ENCODE peak calls at places on chromosomes 1 and 21, in five cellular contexts. Z, V, J, X and C are unnamed samples.

GRCh38 chr1:68359045-68359444 is 90.7 kb downstream of the RPE65 start:
- DNase-seq in Z (no peak), V (no peak), J (no peak), X (no peak), C (no peak)

GRCh38 chr1:176628775-176629174 is 165.8 kb downstream of the PAPPA2 start:
- DNase-seq in Z (no peak), V (no peak), J (no peak), X (no peak), C (no peak)

GRCh38 chr1:193185861-193186714 is at the start of gene B3GALT2:
- DNase-seq in Z (no peak), V (peak; percentile 60), J (peak; percentile 50), X (no peak), C (peak; percentile 43)

GRCh38 chr1:182520746-182521145 is 68.3 kb downstream of the RNASEL start:
- DNase-seq in Z (no peak), V (no peak), J (no peak), X (no peak), C (peak; percentile 43)

GRCh38 chr1:213067366-213067765 is 16.3 kb downstream of the RPS6KC1 start:
- DNase-seq in Z (no peak), V (peak; percentile 31), J (no peak), X (no peak), C (no peak)

GRCh38 chr1:225470691-225471452 is 43.0 kb upstream of the LBR start:
- DNase-seq in Z (peak; percentile 47), V (no peak), J (no peak), X (no peak), C (no peak)

GRCh38 chr1:101004666-101005065 is 20.9 kb downstream of the DPH5 start:
- DNase-seq in Z (no peak), V (peak; percentile 78), J (no peak), X (no peak), C (no peak)

GRCh38 chr1:174696026-174696821 is 248.5 kb downstream of the GPR52 start:
- DNase-seq in Z (no peak), V (no peak), J (no peak), X (no peak), C (no peak)

GRCh38 chr1:221794079-221794670 is 52.3 kb upstream of the DUSP10 start:
- DNase-seq in Z (no peak), V (no peak), J (no peak), X (no peak), C (peak; percentile 88)

GRCh38 chr1:184416476-184416875 is 29.6 kb downstream of the C1orf21 start:
- DNase-seq in Z (no peak), V (no peak), J (no peak), X (no peak), C (peak; percentile 88)

GRCh38 chr1:193301746-193302145 is 115.3 kb upstream of the B3GALT2 start:
- DNase-seq in Z (no peak), V (no peak), J (no peak), X (no peak), C (no peak)

GRCh38 chr1:207407655-207408256 is 46.4 kb upstream of the CR2 start:
- DNase-seq in Z (no peak), V (peak; percentile 39), J (no peak), X (no peak), C (peak; percentile 18)

GRCh38 chr1:36377776-36378175 is 7.9 kb downstream of the STK40 start:
- DNase-seq in Z (no peak), V (no peak), J (no peak), X (no peak), C (no peak)

GRCh38 chr1:235649722-235650163 is at the start of gene GNG4:
- DNase-seq in Z (no peak), V (no peak), J (peak; percentile 72), X (no peak), C (no peak)

GRCh38 chr1:171335964-171336363 is 22.0 kb downstream of the FMO4 start:
- DNase-seq in Z (no peak), V (no peak), J (no peak), X (no peak), C (no peak)

GRCh38 chr1:153420306-153420705 is 4.0 kb downstream of the S100A7A start:
- DNase-seq in Z (no peak), V (no peak), J (no peak), X (no peak), C (no peak)

GRCh38 chr1:32062867-32063230 is 9.9 kb upstream of the TMEM39B start:
- DNase-seq in Z (no peak), V (no peak), J (no peak), X (no peak), C (no peak)

GRCh38 chr1:107668762-107669161 is 296.2 kb downstream of the VAV3 start:
- DNase-seq in Z (no peak), V (no peak), J (no peak), X (no peak), C (no peak)

GRCh38 chr1:97006044-97006676 is 284.6 kb downstream of the PTBP2 start:
- DNase-seq in Z (no peak), V (peak; percentile 87), J (peak; percentile 9), X (peak; percentile 22), C (peak; percentile 60)

GRCh38 chr1:36595921-36596320 is 113.2 kb upstream of the CSF3R start:
- DNase-seq in Z (no peak), V (no peak), J (no peak), X (no peak), C (no peak)

GRCh38 chr1:111813440-111814304 is 58.0 kb downstream of the DDX20 start:
- DNase-seq in Z (no peak), V (peak; percentile 13), J (no peak), X (no peak), C (no peak)

DNA sequence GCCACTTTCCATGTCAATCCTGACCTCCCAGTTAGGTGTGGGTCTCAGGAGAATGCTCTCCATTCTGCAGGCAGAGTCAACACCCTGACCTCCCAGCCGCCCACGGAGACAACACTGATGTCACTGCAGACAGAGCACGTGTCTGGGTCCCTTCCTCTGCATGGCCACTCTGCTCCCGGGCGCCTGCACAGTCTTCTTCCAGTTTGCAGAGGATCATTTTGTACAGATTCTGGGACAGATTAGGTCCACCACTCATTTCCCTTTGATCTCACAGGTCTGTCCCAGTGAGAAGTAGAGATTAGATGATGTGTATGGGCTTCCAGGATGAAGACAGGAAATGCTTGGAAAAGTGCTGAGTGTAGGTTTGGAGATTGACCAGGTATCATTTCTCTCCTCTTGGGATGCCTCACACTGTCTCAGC is 8.1 kb downstream of the MYBPHL start:
- DNase-seq in Z (peak; percentile 63), V (peak; percentile 52), J (no peak), X (peak; percentile 44), C (peak; percentile 52)
- H3K27ac ChIP-seq in Z (peak overlapping the region; percentile 61), V (no peak overlapping the region), J (peak overlapping the region; percentile 56), X (peak overlapping the region; percentile 73), C (peak overlapping the region; percentile 50)

DNA sequence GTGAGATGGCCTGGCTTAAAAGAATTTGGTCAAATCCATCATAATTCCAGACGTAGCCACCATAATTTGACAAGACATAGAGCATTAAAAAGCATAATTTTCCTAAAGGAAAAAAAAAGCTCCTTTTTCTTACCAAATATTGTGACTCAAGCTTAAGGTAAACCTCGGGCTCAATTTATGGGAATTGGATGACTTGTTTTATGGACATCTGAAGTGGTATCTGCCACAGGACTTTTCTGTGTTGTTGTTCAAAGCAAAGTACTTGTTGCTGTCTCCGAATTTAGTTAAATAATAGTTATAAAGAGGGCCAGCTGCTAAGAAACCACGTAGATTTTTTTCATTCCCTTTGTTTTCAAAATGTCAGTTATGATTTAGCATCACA is 1.1 kb downstream of the MPZL1 start:
- DNase-seq in Z (no peak), V (no peak), J (no peak), X (no peak), C (no peak)
- H3K4me1 ChIP-seq in Z (peaks cover 32% of the 10 kb centered on the region), V (peaks cover 29% of the 10 kb centered on the region), J (peaks cover 39% of the 10 kb centered on the region), X (peaks cover 41% of the 10 kb centered on the region), C (peaks cover 43% of the 10 kb centered on the region)

GRCh38 chr1:116916533-116917460 is 7.1 kb downstream of the PTGFRN start:
- DNase-seq in Z (no peak), V (peak; percentile 16), J (peak; percentile 19), X (no peak), C (no peak)
- H3K27ac ChIP-seq in Z (no peak overlapping the region), V (no peak overlapping the region), J (no peak overlapping the region), X (peak overlapping the region; percentile 95), C (peak overlapping the region; percentile 28)

DNA sequence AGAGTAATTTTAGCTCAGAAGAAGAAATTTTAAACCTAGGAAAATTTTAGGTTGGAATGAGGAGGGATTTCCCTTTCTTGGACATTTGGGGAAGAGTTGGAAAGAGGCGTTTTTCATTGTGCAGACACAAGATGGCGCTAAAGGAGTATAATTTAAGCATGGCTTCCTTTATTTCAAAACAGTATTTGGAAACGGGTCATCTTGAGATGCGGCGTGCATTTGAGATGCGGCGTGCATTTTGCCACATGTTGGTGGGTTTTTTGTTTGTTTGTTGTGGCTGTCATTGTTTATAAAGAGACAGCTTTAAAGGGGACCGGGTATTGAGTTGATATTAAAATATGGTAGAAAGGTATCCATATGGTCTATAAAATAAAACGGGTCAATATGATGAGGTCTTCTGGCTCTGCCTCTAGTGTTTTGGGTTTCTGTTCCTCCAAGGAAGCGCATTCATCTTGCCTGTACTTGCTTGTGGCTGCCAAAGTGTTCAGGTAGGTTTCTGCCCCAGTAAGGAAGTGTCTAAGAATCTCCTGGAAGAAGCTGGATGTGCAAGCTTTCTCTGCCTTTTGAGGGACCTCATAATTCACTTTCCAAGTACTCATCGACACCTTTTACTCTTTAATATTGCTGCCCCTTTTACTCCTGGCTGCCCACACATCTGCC is 210.3 kb downstream of the SLC35F3 start:
- DNase-seq in Z (no peak), V (peak; percentile 75), J (peak; percentile 70), X (no peak), C (peak; percentile 61)
- H3K4me1 ChIP-seq in Z (no peaks in the 10 kb centered on the region), V (no peaks in the 10 kb centered on the region), J (no peaks in the 10 kb centered on the region), X (no peaks in the 10 kb centered on the region), C (peaks cover 8% of the 10 kb centered on the region)

GRCh38 chr1:40530735-40531380 is 579 bp upstream of the ZNF684 start:
- DNase-seq in Z (no peak), V (peak; percentile 58), J (no peak), X (no peak), C (no peak)
- H3K27ac ChIP-seq in Z (peak overlapping the region; percentile 96), V (peak overlapping the region; percentile 83), J (peak overlapping the region; percentile 87), X (peak overlapping the region; percentile 72), C (peak overlapping the region; percentile 63)

GRCh38 chr1:27562021-27562420 is 41.9 kb downstream of the AHDC1 start:
- DNase-seq in Z (no peak), V (no peak), J (no peak), X (no peak), C (no peak)
- H3K4me1 ChIP-seq in Z (peaks cover 80% of the 10 kb centered on the region), V (peaks cover 69% of the 10 kb centered on the region), J (peaks cover 97% of the 10 kb centered on the region), X (peaks cover 72% of the 10 kb centered on the region), C (peaks cover 71% of the 10 kb centered on the region)

DNA sequence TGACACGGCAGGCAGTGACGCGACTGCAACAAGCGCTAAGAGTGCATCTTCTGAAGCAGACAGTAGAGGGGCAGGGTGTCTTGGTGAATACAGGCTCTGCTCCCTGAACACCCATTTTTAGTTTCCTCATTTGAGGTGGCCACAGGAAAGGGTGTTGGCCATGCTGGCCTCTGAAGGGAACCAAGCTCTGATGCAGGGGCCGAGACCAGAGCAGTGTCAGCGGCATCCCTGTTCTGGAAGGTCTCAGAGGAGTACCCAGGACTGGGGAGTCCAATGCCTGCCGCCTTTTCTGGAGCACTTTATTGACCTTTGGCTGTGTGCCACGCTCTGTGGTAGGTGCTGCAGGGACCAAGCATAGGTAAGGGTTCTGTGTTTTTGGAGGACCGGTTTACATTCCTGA is 100.4 kb downstream of the KCNJ6 start:
- DNase-seq in Z (no peak), V (no peak), J (no peak), X (no peak), C (no peak)
- H3K27ac ChIP-seq in Z (no peak overlapping the region), V (no peak overlapping the region), J (no peak overlapping the region), X (no peak overlapping the region), C (no peak overlapping the region)

DNA sequence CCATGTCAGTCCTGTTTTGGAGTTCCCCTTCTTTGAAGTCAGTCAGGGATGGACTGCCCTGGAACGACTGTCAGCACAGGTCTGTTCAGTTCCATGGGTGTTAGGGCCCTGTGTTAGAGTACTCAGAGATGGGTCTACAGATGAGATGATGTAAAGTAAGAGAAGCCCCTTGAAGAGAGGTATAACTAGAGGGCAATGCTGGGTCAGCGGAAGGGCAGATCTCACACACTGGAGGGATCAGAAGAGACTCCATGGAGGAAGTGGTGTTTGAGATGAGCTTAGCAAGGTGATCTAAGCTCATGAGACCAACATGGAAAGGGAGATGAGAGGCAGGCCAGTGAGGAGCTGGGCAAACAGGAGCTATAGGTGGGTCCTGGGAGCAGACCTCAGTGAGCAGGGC is 7.6 kb downstream of the PPFIA4 start:
- DNase-seq in Z (no peak), V (no peak), J (no peak), X (no peak), C (no peak)
- H3K4me1 ChIP-seq in Z (peaks cover 74% of the 10 kb centered on the region), V (peaks cover 47% of the 10 kb centered on the region), J (peaks cover 11% of the 10 kb centered on the region), X (peaks cover 26% of the 10 kb centered on the region), C (peaks cover 15% of the 10 kb centered on the region)